ENCODE peak calls at places on chromosomes 12 and 14, in five cellular contexts. W is thoracic aorta, D is fibroblast of mammary gland, B is GM12865, N is fibroblast of villous mesenchyme. L is an unnamed sample.

GRCh38 chr12:12376636-12377448 is 20.0 kb downstream of the BORCS5 start:
- DNase-seq in W (no peak), D (peak; percentile 85), B (peak; percentile 86), N (peak; percentile 86), L (peak; percentile 83)

GRCh38 chr14:50342211-50343080 is 30.3 kb downstream of the DMAC2L start:
- DNase-seq in W (no peak), D (peak; percentile 79), B (peak; percentile 64), N (peak; percentile 97), L (peak; percentile 75)

GRCh38 chr12:48197549-48197966 is 5.5 kb downstream of the OR10AD1 start:
- DNase-seq in W (no peak), D (peak; percentile 46), B (peak; percentile 42), N (no peak), L (peak; percentile 39)

GRCh38 chr14:78595797-78596196 is 425.6 kb downstream of the NRXN3 start:
- DNase-seq in W (no peak), D (no peak), B (peak; percentile 18), N (no peak), L (no peak)

GRCh38 chr14:65224799-65225198 is 122.5 kb upstream of the MAX start:
- DNase-seq in W (no peak), D (no peak), B (peak; percentile 54), N (no peak), L (no peak)

GRCh38 chr12:98449601-98450000 is 65.8 kb upstream of the TMPO start:
- DNase-seq in W (no peak), D (no peak), B (no peak), N (peak; percentile 44), L (no peak)

GRCh38 chr12:53603804-53604203 is 22.4 kb downstream of the ATF7 start:
- DNase-seq in W (no peak), D (no peak), B (no peak), N (no peak), L (no peak)

GRCh38 chr14:85142982-85143381 is 387.0 kb upstream of the FLRT2 start:
- DNase-seq in W (no peak), D (no peak), B (no peak), N (peak; percentile 28), L (peak; percentile 52)

GRCh38 chr14:69964841-69965240 is 85.6 kb downstream of the SMOC1 start:
- DNase-seq in W (no peak), D (no peak), B (no peak), N (no peak), L (no peak)

GRCh38 chr12:5376591-5377207 is 55.2 kb upstream of the NTF3 start:
- DNase-seq in W (no peak), D (no peak), B (no peak), N (no peak), L (no peak)

GRCh38 chr12:4069046-4070010 is 196.1 kb upstream of the PARP11 start:
- DNase-seq in W (no peak), D (peak; percentile 2), B (peak; percentile 41), N (peak; percentile 10), L (no peak)

GRCh38 chr12:52300796-52301691 is 9.7 kb upstream of the KRT81 start:
- DNase-seq in W (no peak), D (peak; percentile 18), B (no peak), N (no peak), L (no peak)

GRCh38 chr12:4244868-4245267 is 28.7 kb upstream of the CCND2 start:
- DNase-seq in W (no peak), D (no peak), B (no peak), N (no peak), L (no peak)

GRCh38 chr14:73750161-73750901 is 36.1 kb upstream of the PNMA1 start:
- DNase-seq in W (no peak), D (no peak), B (no peak), N (no peak), L (no peak)
- H3K4me3 ChIP-seq in W (no peak overlapping the region), D (no peak overlapping the region), B (no peak overlapping the region), N (no peak overlapping the region), L (no peak overlapping the region)

GRCh38 chr12:104578453-104578852 is 121.7 kb downstream of the CHST11 start:
- DNase-seq in W (no peak), D (peak; percentile 91), B (no peak), N (peak; percentile 50), L (peak; percentile 84)
- H3K4me3 ChIP-seq in W (no peak overlapping the region), D (no peak overlapping the region), B (no peak overlapping the region), N (no peak overlapping the region), L (no peak overlapping the region)

GRCh38 chr12:99596762-99597161 is 50.8 kb upstream of the GARIN6 start:
- DNase-seq in W (no peak), D (no peak), B (no peak), N (no peak), L (no peak)

GRCh38 chr12:99598785-99599184 is 48.8 kb upstream of the GARIN6 start:
- DNase-seq in W (no peak), D (no peak), B (no peak), N (no peak), L (no peak)

GRCh38 chr12:99600388-99600787 is 47.2 kb upstream of the GARIN6 start:
- DNase-seq in W (no peak), D (no peak), B (peak; percentile 59), N (no peak), L (no peak)
- H3K4me3 ChIP-seq in W (no peak overlapping the region), D (no peak overlapping the region), B (no peak overlapping the region), N (no peak overlapping the region), L (no peak overlapping the region)

GRCh38 chr12:33000016-33000415 is 103.4 kb upstream of the PKP2 start:
- DNase-seq in W (no peak), D (no peak), B (no peak), N (no peak), L (no peak)
- H3K4me3 ChIP-seq in W (no peak overlapping the region), D (no peak overlapping the region), B (no peak overlapping the region), N (no peak overlapping the region), L (no peak overlapping the region)

GRCh38 chr12:75480469-75480949 is at the start of gene GLIPR1:
- DNase-seq in W (peak; percentile 73), D (peak; percentile 99), B (peak; percentile 91), N (peak; percentile 98), L (peak; percentile 99)
- H3K4me3 ChIP-seq in W (peak within 1 kb of the TSS; percentile 77), D (peak within 1 kb of the TSS; percentile 83), B (peak within 1 kb of the TSS; percentile 85), N (peak within 1 kb of the TSS; percentile 61), L (peak within 1 kb of the TSS; percentile 78)

GRCh38 chr12:108265505-108265904 is 73.6 kb downstream of the CMKLR1 start:
- DNase-seq in W (no peak), D (no peak), B (no peak), N (no peak), L (no peak)
- H3K4me3 ChIP-seq in W (no peak overlapping the region), D (no peak overlapping the region), B (no peak overlapping the region), N (no peak overlapping the region), L (no peak overlapping the region)

DNA sequence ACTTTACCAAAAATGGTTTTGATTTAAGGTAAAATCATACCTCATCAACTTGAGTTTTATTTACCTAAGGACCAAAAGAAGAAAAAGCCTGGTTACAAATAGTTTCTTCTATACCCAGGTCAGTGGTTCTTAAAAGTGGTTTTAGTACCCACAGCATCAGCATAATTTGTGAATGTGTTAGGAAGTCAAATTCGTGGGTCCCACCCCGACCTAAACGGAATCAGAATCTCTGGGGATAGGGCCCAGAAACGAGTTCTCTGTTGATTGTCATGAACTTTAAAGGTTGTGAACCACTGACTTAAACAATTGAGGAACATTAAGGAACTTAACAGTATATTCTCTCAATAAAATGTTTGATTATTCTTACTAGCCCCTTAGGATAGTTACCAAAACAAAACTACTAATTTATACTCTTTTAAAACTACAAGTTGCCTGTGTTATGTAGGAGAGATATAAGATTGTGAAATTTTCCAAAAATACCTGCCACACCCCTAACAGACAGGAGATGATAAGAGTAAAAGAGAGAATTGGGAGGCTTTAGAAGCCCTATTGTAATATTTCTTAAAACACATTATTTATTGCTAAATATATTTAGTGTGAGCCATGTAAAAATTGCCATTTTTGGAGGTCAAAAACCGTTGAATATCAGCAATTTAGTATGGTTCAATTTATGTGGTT is 669 bp upstream of the SLC25A21 start:
- DNase-seq in W (no peak), D (no peak), B (no peak), N (no peak), L (no peak)
- H3K4me3 ChIP-seq in W (peak overlapping the region; percentile 91), D (peak overlapping the region; percentile 83), B (no peak overlapping the region), N (peak overlapping the region; percentile 62), L (peak overlapping the region; percentile 72)

DNA sequence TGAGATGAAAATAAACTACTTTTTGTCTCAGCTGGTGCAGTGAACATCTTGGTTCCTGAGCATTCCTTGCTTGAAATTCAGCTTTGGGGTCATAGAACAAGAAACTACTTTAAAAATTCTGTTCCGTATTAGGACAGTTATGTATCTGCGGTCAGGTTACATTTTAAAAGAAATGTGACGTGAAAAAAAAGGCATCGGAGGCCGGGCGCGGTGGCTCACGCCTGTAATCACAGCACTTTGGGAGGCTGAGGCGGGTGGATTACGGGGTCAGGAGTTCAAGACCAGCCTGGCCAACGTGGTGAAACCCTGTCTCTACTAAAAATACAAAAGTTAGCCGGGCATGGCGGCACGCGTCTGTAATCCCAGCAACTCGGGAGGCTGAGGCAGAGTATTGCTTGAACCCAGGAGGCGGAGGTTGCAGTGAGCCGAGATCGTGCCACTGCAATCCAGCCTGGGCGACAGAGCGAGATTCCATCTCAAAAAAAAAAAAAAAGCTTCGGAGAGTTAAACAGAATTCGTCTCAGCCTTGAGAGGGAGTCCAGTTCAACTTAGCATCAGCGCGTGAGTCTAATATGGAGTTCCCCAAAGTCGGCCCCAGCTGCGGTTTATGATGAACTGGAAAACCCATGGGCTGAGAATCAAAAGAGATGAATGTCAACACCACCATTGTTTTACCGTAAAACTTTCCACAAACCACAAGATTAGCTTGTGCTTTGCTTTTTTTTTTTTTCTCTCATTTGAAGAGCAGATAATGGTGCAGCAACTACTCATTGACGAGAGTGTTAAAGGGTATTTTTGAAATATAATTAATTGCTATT is 2.1 kb upstream of the SLC2A13 start:
- DNase-seq in W (no peak), D (no peak), B (peak; percentile 63), N (no peak), L (no peak)
- H3K4me3 ChIP-seq in W (peak overlapping the region; percentile 92), D (no peak overlapping the region), B (peak overlapping the region; percentile 33), N (no peak overlapping the region), L (no peak overlapping the region)

DNA sequence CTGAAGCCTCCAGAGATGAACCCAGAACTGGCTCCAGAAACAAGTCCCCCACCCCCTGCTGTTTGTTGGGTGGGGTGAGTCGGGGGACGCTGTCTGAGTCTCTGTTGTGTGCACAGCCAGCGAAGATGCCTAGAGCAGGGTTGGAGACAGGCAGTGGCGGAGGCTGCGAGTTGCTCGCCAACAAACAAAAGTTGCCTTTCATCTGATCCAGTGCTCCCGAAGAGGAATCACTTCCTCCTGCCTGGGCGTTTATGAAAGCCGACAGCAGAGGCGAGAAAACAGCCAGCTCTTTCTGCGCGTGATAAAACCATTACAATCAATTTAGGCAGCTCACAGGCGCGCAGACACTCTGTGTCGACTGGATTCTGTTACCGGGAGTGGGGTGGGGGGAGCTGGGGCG is 678.7 kb downstream of the MED13L start:
- DNase-seq in W (no peak), D (peak; percentile 25), B (no peak), N (peak; percentile 6), L (no peak)
- H3K4me3 ChIP-seq in W (no peak overlapping the region), D (no peak overlapping the region), B (no peak overlapping the region), N (no peak overlapping the region), L (no peak overlapping the region)

GRCh38 chr12:6772729-6773661 is 675 bp downstream of the LAG3 start:
- DNase-seq in W (no peak), D (no peak), B (no peak), N (no peak), L (no peak)

GRCh38 chr12:6773662-6774351 is 1.5 kb downstream of the LAG3 start:
- DNase-seq in W (no peak), D (no peak), B (no peak), N (no peak), L (no peak)

GRCh38 chr12:6775775-6776174 is 3.5 kb downstream of the LAG3 start:
- DNase-seq in W (no peak), D (no peak), B (no peak), N (no peak), L (no peak)

GRCh38 chr12:6775185-6775770 is 3.0 kb downstream of the LAG3 start:
- DNase-seq in W (no peak), D (no peak), B (no peak), N (no peak), L (no peak)

GRCh38 chr12:6774557-6775062 is 2.3 kb downstream of the LAG3 start:
- DNase-seq in W (no peak), D (no peak), B (no peak), N (no peak), L (no peak)
- H3K4me3 ChIP-seq in W (no peak overlapping the region), D (no peak overlapping the region), B (no peak overlapping the region), N (no peak overlapping the region), L (no peak overlapping the region)

L was measured in astrocyte of the spinal cord.